ENCODE peak calls at places on chromosomes 16 and 17, in seven cellular contexts. O is H9, T is IMR-90, E is mesendoderm, Q is H1, S is mesenchymal stem cell, K is trophoblast cell. N is an unnamed sample. For H3K27me3, the result is how much of the 10 kb centered on the place peaks cover.

GRCh38 chr17:79026345-79027273 is 2.6 kb downstream of the C1QTNF1 start:
- DNase-seq in E (no peak), T (peak), O (no peak), Q (no peak), K (peak), S (peak), N (no peak)

GRCh38 chr17:19554393-19554792 is 20.7 kb downstream of the SLC47A1 start:
- DNase-seq in K (peak), O (no peak), T (no peak), Q (no peak), E (no peak), S (no peak), N (no peak)

GRCh38 chr16:85665929-85666328 is 22.8 kb downstream of the GINS2 start:
- DNase-seq in Q (no peak), E (no peak), O (no peak), K (no peak), S (no peak), T (no peak), N (no peak)

GRCh38 chr17:4492762-4493561 is 5.7 kb upstream of the SPNS2 start:
- DNase-seq in Q (peak), T (peak), S (peak), E (peak), K (peak), O (peak), N (peak)

GRCh38 chr16:66026211-66026610 is 340.3 kb upstream of the CDH5 start:
- DNase-seq in T (no peak), S (no peak), Q (peak), E (peak), K (no peak), O (peak), N (no peak)

GRCh38 chr17:77130521-77130920 is 10.2 kb upstream of the SEC14L1 start:
- DNase-seq in E (no peak), Q (no peak), O (no peak), T (no peak), K (no peak), S (no peak), N (no peak)

GRCh38 chr16:53946745-53947386 is 242.9 kb downstream of the FTO start:
- DNase-seq in S (no peak), Q (no peak), E (no peak), K (no peak), O (no peak), T (no peak), N (no peak)

GRCh38 chr16:3467920-3468319 is 24.4 kb downstream of the NAA60 start:
- DNase-seq in K (no peak), O (no peak), T (peak), Q (no peak), E (peak), S (peak), N (no peak)

GRCh38 chr16:69413045-69413664 is 11.3 kb upstream of the CYB5B start:
- DNase-seq in Q (no peak), S (no peak), K (no peak), O (no peak), T (no peak), E (no peak), N (no peak)

GRCh38 chr17:35708951-35709350 is 22.5 kb upstream of the RASL10B start:
- DNase-seq in K (no peak), O (no peak), T (no peak), S (no peak), Q (no peak), E (no peak), N (no peak)

GRCh38 chr17:78313735-78314648 is 45.9 kb downstream of the SOCS3 start:
- DNase-seq in S (peak), E (peak), O (peak), Q (peak), T (peak), K (peak), N (no peak)

GRCh38 chr16:63617990-63618763 is 1503.7 kb downstream of the CDH11 start:
- DNase-seq in E (no peak), Q (no peak), O (peak), T (no peak), K (no peak), S (peak), N (no peak)

GRCh38 chr17:6366144-6366755 is 68.7 kb downstream of the AIPL1 start:
- DNase-seq in Q (peak), E (peak), O (peak), T (peak), K (no peak), S (peak), N (no peak)

GRCh38 chr17:969767-970387 is 9.7 kb downstream of the NXN start:
- DNase-seq in O (no peak), E (no peak), K (no peak), T (no peak), S (peak), Q (no peak), N (no peak)

GRCh38 chr17:49987290-49987585 is 7.8 kb downstream of the DLX3 start:
- DNase-seq in K (no peak), Q (peak), E (no peak), T (no peak), O (peak), S (no peak), N (no peak)

GRCh38 chr17:49990921-49991320 is 4.1 kb downstream of the DLX3 start:
- DNase-seq in S (no peak), T (no peak), O (peak), E (no peak), Q (peak), K (no peak), N (no peak)

GRCh38 chr17:49991409-49991808 is 3.6 kb downstream of the DLX3 start:
- DNase-seq in K (no peak), E (no peak), S (no peak), Q (peak), T (no peak), O (peak), N (no peak)

GRCh38 chr17:49987681-49988441 is 7.2 kb downstream of the DLX3 start:
- DNase-seq in T (no peak), O (peak), Q (peak), E (peak), S (no peak), K (peak), N (no peak)

DNA sequence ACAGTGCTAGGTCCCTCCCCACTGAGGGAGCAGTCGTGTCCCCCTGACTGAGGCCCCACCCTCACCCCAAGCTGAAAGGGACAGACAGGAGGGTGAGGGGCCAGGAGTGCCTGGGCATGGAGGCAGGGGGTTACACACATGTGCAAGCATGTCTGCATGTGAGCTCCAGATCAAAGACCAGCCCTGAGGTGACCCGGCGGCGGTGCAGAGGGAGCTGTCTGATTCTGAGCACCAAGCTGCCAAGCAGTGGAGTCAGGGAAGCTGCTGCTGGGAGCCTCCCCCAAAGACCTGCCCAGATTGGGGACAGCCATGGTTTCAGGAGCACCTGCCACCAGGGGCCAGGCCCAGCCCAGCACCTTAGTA is 5.5 kb downstream of the DLX3 start:
- DNase-seq in K (no peak), E (no peak), Q (peak), O (peak), T (no peak), S (no peak), N (no peak)
- H3K27me3 ChIP-seq in K (under half), E (under half), Q (half or more), O (under half), T (half or more), S (half or more), N (half or more)

GRCh38 chr16:67807148-67807682 is 526 bp downstream of the TSNAXIP1 start:
- DNase-seq in O (no peak), Q (no peak), S (no peak), E (no peak), K (no peak), T (no peak), N (no peak)

GRCh38 chr16:67805718-67806427 is 487 bp downstream of the RANBP10 start:
- DNase-seq in O (no peak), K (peak), E (no peak), S (peak), Q (no peak), T (no peak), N (no peak)

GRCh38 chr16:67803894-67804293 is 2.5 kb downstream of the RANBP10 start:
- DNase-seq in E (no peak), K (no peak), Q (no peak), S (no peak), T (no peak), O (no peak), N (no peak)

GRCh38 chr16:67806428-67807147 is at the start of the genes RANBP10 and TSNAXIP1:
- DNase-seq in Q (peak), S (peak), K (peak), O (peak), T (peak), E (peak), N (peak)

DNA sequence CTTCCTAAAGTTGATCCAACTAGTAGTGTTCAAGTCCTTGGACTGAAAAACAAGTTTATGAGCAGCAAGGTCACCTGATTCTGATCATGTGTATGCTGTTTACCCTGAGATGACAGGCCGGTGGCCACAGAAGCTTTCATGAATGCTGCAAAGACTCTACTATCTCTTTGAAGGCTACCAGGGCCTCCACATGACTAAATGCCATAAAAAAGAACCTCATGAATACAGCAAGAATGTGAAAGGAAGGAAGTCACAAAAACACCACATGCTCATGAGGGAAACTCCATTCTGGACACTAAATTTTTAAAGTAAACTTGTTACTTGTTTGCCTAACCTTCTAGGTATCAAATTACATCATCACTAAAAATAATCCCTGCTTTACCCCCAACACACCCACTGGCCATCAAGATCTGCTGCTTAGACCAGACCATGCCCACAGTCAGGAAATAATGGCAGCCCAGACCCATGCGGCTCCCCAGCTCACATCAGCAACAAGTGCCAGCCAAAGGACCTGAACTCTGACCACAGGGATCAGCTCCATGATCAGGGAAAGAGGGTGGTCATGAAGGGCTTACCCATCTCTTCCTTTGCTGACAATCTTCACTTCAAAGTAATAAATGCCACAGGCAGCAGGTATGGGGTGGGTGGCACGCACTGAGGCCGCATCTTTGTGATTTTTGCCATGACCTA is 1.4 kb downstream of the RANBP10 start:
- DNase-seq in Q (no peak), O (no peak), K (no peak), T (peak), S (peak), E (no peak), N (no peak)
- H3K23ac ChIP-seq in Q (no peak), O (no peak), K (no peak), T (no peak), S (no peak), E (no peak), N (no peak)

DNA sequence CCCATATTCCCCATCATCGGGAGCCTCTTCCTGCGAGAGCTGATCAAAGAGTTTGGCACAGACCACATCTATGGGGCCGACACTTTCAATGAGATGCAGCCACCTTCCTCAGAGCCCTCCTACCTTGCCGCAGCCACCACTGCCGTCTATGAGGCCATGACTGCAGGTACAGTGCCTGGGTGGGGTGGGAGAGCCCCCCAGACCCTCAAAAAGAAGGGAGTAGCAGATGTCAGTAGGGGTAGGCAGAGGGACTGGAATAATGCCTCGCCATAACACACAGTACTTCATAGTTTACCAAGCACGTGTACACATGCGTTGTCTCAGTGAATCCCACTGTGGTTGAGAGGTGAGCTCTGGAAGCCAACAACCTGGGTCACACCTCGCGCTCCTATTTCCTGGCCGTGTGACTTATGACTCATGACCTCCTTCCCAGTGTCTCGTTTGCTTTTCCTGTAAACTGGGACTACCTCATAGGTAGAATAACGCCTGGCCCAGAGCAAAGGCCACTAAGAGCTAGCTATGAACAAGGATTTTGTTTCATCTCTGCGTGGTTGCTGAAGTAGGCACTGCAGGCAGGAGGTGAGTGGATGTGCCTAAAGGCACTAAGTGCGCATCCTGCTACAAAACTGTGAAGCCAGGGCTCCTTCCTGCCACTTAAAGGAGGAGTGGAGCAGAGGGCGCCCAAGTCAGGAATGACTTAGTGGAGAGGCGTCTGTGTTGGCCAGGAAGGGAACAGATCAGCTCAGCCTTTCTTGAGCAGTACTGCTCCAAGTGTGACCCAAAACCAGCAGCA is 5.2 kb downstream of the NAGLU start:
- DNase-seq in O (no peak), T (no peak), Q (no peak), S (no peak), E (no peak), K (peak), N (no peak)
- H3K9ac ChIP-seq in O (no peak), T (no peak), Q (no peak), S (no peak), E (no peak), K (no peak), N (no peak)

DNA sequence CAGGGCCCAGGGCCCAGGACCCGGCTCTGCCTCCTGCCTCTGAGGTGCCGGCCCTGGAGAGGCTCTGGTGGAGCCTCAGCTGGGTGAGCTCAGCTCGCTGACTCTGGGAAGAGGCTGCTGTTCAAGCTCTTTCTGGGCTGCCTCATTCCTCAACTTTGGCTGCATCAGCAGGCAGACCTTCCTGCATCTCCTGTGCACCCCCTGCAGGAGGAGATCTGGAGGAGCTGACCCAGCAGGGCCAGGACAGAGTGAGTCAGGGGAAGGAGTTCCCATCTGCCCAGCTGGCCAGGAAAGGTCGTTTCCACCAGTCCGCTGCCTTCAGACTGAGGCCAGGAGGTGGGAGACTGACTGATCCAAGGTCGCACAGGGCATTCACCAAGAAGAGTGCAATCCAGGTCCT is 10.7 kb downstream of the CRHR1 start:
- DNase-seq in O (peak), T (no peak), E (peak), Q (no peak), S (no peak), K (no peak), N (no peak)
- H3K27me3 ChIP-seq in O (under half), T (half or more), E (under half), Q (under half), S (under half), K (under half), N (under half)

DNA sequence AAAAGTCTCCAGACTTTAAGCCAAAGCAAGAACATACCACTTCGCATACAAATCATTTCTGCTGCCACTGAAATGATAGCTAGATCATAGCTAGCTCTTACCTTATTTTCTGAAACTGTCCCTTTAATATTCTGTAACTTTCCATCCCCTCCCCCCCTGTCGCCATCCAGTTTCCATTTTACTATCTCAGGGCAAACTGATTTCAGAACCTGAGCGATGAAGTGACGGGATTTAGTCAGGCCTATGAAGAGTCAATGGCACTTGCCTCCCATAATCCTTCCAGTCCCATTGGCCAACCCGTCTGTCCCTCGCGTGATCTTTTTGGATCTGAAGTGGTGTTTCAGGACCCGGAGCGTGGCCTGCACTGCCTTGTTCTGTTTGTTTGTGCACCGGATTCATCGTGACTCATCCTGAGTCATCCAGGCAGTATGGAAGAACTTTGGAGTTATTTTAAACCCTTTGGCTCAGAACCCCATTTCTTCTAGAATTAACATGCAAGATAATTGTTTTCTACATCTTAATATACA is 199.8 kb upstream of the CHMP6 start:
- DNase-seq in S (peak), Q (no peak), K (peak), T (peak), E (no peak), O (no peak), N (no peak)
- H3K23ac ChIP-seq in S (no peak), Q (no peak), K (no peak), T (peak), E (no peak), O (no peak), N (no peak)

DNA sequence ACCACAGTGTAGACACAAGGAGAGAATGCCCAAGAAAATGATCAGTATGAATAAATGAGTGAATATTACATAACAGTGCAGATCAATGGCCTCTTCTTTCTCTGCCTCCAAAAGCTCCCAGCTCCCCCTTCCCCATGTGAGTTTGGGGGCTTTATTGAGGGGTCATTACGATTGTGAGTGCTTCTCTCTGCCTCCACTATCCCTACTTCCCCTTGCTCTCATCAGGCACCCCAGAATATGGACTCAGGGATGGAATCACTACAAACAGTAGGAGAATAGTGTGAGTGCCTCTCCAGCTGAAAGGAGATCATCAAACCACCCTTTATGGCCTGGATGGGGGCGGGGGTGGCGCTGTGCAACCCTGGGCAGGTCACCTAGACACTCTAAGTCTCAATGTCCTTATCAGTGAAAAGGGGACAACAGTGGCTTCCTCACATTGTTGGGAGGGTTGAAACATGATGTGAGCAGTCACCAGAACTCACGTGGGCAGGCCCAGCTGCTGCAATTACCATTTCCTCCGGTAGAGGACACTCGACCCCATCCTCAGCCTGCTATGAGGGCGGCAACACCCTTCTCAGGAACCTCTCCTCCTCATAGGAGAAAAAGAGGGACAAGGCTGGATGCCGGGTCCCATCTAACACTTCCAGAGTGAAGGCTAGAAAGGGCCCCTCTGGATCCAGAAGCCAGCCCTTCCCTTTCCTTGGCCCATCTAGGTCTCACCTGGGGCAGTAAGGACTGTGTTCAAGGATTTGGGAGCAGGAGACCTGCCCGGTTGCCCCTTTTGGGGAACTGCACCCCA is 2.1 kb upstream of the EPOP start:
- DNase-seq in T (peak), Q (peak), E (peak), K (peak), S (peak), O (peak), N (peak)
- H3K9ac ChIP-seq in T (no peak), Q (no peak), E (no peak), K (no peak), S (peak), O (no peak), N (peak)

GRCh38 chr16:23941025-23941424 is 105.2 kb downstream of the PRKCB start:
- DNase-seq in Q (no peak), T (no peak), S (no peak), E (no peak), O (no peak), K (no peak), N (no peak)
- H3K27me3 ChIP-seq in Q (under half), T (under half), S (under half), E (under half), O (under half), K (under half), N (under half)

GRCh38 chr17:58334661-58335060 is 6.1 kb upstream of the TSPOAP1 start:
- DNase-seq in E (no peak), K (no peak), O (no peak), S (no peak), Q (no peak), T (no peak), N (no peak)

GRCh38 chr17:58333396-58334207 is 5.0 kb upstream of the TSPOAP1 start:
- DNase-seq in S (no peak), Q (no peak), K (no peak), O (no peak), T (no peak), E (no peak), N (no peak)

GRCh38 chr17:58330997-58331814 is 2.6 kb upstream of the TSPOAP1 start:
- DNase-seq in K (no peak), T (no peak), E (no peak), S (no peak), O (peak), Q (no peak), N (no peak)

GRCh38 chr17:58331815-58332719 is 3.5 kb upstream of the TSPOAP1 start:
- DNase-seq in S (no peak), O (peak), E (no peak), T (no peak), Q (no peak), K (no peak), N (no peak)

DNA sequence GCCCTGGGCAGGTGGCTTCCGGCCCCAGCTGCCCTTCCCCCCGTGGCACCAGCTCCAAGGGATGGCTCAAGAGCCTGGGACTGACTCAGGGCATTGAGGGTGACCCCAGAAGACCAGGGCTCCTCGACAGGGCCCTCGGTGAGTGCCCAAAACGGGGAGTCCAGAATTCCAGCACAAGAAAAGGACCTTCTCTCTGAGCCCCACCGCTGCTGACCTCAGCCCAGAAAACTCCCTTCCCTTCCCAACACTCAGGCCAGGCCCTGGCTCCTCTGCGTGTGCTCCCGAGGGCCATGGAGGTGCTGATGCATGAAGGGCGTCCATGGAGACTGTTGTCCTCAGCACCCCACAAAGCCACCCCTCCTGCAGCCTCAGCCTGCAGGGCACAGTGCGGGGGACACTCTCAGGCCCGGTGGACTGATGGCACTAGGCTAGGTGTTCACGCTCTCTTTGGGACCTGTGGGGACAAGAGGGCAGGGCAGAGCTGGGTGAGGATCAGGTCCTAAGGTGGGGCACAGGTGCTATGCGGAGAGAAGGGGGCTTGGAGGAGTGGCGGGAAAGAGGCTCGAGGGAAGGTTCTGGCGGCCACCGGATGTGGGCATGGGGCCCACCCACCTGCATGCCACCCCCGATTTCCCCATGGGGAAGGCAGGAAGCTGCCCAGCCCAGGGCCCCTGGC is 4.3 kb upstream of the TSPOAP1 start:
- DNase-seq in Q (no peak), T (no peak), S (no peak), E (no peak), O (peak), K (no peak), N (no peak)
- H3K23ac ChIP-seq in Q (no peak), T (no peak), S (no peak), E (no peak), O (no peak), K (no peak), N (peak)

N was measured in neuronal stem cell.